ENCODE peak calls at places on chromosomes 13 and 19, in eight cellular contexts. O is neural progenitor cell, S is NT2/D1, Q is endodermal cell, G is HepG2, N is mammary epithelial cell, R is MM.1S, X is astrocyte. A is an unnamed sample.

GRCh38 chr19:33736158-33736557 is 60.5 kb upstream of the KCTD15 start:
- DNase-seq in S (no peak), G (no peak), X (no peak), N (no peak), O (no peak), Q (no peak), R (no peak), A (no peak)

GRCh38 chr13:100269837-100270236 is 180.9 kb downstream of the PCCA start:
- DNase-seq in Q (no peak), X (peak), G (no peak), R (no peak), O (no peak), N (peak), S (no peak), A (peak)

GRCh38 chr19:19482785-19483625 is 32.3 kb downstream of the TSSK6 start:
- DNase-seq in Q (no peak), G (no peak), O (no peak), R (no peak), S (no peak), N (no peak), X (peak), A (no peak)

GRCh38 chr19:28468701-28469459 is 744.1 kb downstream of the UQCRFS1 start:
- DNase-seq in G (no peak), N (no peak), S (no peak), O (peak), R (peak), Q (peak), X (peak), A (peak)

GRCh38 chr13:81318231-81319019 is 977.5 kb upstream of the SPRY2 start:
- DNase-seq in Q (no peak), X (no peak), N (no peak), S (no peak), O (no peak), R (no peak), G (no peak), A (no peak)

GRCh38 chr13:40986328-40986856 is 32.7 kb downstream of the ELF1 start:
- DNase-seq in Q (no peak), R (no peak), S (no peak), O (no peak), G (peak), X (peak), N (no peak), A (no peak)

GRCh38 chr19:30226464-30227070 is 145.6 kb upstream of the ZNF536 start:
- DNase-seq in N (no peak), G (no peak), Q (peak), O (peak), R (no peak), X (no peak), S (no peak), A (no peak)

GRCh38 chr13:41577437-41577836 is 120.1 kb downstream of the RGCC start:
- DNase-seq in X (no peak), G (no peak), Q (no peak), S (no peak), O (no peak), N (no peak), R (peak), A (peak)

GRCh38 chr13:99527346-99527745 is 26.1 kb downstream of the TM9SF2 start:
- DNase-seq in O (no peak), X (no peak), R (no peak), S (no peak), N (no peak), G (no peak), Q (no peak), A (no peak)

GRCh38 chr13:45749026-45749759 is 47.1 kb downstream of the CBY2 start:
- DNase-seq in Q (peak), R (no peak), O (peak), S (no peak), X (no peak), N (no peak), G (no peak), A (no peak)

GRCh38 chr13:73254827-73255226 is 196.0 kb downstream of the KLF5 start:
- DNase-seq in R (no peak), X (no peak), S (no peak), Q (no peak), N (peak), G (no peak), O (no peak), A (no peak)

GRCh38 chr19:28578208-28578607 is 634.7 kb downstream of the UQCRFS1 start:
- DNase-seq in S (no peak), O (no peak), G (no peak), R (no peak), X (no peak), Q (no peak), N (no peak), A (no peak)

GRCh38 chr19:7004313-7004931 is 16.8 kb downstream of the MBD3L2B start:
- DNase-seq in R (peak), G (peak), N (no peak), X (no peak), Q (peak), S (peak), O (peak), A (no peak)

GRCh38 chr13:61286148-61286745 is 129.4 kb downstream of the PCDH20 start:
- DNase-seq in S (peak), X (no peak), Q (peak), N (no peak), O (peak), G (peak), R (peak), A (no peak)

GRCh38 chr13:107678075-107678689 is 537.2 kb downstream of the LIG4 start:
- DNase-seq in G (no peak), S (no peak), R (peak), N (no peak), Q (no peak), X (no peak), O (peak), A (no peak)

GRCh38 chr19:871446-872265 is 12.2 kb downstream of the CFD start:
- DNase-seq in N (no peak), Q (peak), G (peak), S (no peak), R (no peak), X (peak), O (peak), A (no peak)

GRCh38 chr19:43713208-43713607 is 2.7 kb upstream of the IRGC start:
- DNase-seq in N (no peak), S (no peak), O (no peak), Q (no peak), X (no peak), R (no peak), G (no peak), A (no peak)

GRCh38 chr13:100650321-100650720 is 24.3 kb downstream of the TMTC4 start:
- DNase-seq in Q (peak), N (no peak), O (no peak), R (no peak), G (no peak), X (no peak), S (no peak), A (no peak)

GRCh38 chr19:17794731-17795494 is at the start of gene B3GNT3:
- DNase-seq in S (no peak), O (peak), Q (peak), X (no peak), N (peak), G (peak), R (no peak), A (peak)

GRCh38 chr19:4980087-4980486 is 11.2 kb downstream of the KDM4B start:
- DNase-seq in X (peak), G (no peak), Q (no peak), N (peak), O (no peak), R (no peak), S (no peak), A (no peak)

GRCh38 chr13:113065406-113066141 is 40.0 kb upstream of the F7 start:
- DNase-seq in G (no peak), X (peak), R (no peak), N (no peak), S (no peak), Q (no peak), O (no peak), A (no peak)

GRCh38 chr13:76647550-76647949 is 238.7 kb downstream of the KCTD12 start:
- DNase-seq in N (no peak), G (no peak), S (no peak), O (no peak), Q (no peak), R (no peak), X (peak), A (no peak)

GRCh38 chr13:48797127-48797526 is 143.4 kb downstream of the CYSLTR2 start:
- DNase-seq in R (no peak), G (no peak), X (no peak), O (no peak), Q (no peak), S (no peak), N (no peak), A (no peak)

GRCh38 chr13:99417151-99417820 is 84.0 kb upstream of the TM9SF2 start:
- DNase-seq in R (no peak), Q (peak), O (peak), S (no peak), X (no peak), N (no peak), G (no peak), A (no peak)

GRCh38 chr13:79458436-79458835 is 22.5 kb upstream of the NDFIP2 start:
- DNase-seq in Q (no peak), N (no peak), G (no peak), X (no peak), S (no peak), O (no peak), R (no peak), A (no peak)

GRCh38 chr13:66617786-66618185 is 612.4 kb downstream of the PCDH9 start:
- DNase-seq in X (no peak), S (no peak), N (no peak), Q (no peak), R (no peak), G (no peak), O (no peak), A (no peak)
- H3K9ac ChIP-seq in X (no peak), S (no peak), N (no peak), Q (no peak), R (no peak), G (no peak), O (no peak), A (no peak)

DNA sequence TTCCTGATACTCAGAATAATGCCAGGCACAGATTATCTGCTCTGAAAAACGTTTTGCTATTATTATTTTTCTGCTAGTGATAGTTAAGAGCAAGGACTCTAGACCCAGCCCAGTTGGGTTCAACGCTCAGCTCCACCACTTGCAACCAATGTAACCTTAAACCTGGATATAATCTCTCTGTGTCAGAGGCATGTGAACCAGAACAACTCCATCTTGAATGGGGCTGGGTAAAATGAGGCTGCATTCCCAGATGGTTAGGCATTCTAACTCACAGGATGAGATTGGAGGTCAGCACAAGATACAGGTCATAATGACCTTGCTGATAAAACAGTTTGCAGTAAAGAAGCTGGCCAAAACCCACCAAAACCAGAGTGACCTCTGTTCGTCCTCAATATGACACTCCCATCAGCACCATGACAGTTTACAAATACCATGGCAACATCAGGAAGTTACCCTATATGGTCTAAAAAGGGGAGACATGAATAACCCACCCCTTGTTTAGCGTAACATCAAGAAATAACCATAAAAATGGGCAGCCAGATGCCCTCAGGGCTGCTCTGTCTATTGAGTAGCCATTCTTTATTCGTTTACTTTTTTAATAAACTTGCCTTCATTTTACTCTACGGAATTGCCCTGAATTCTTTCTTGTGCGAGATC is 13.6 kb downstream of the FAM187B start:
- DNase-seq in R (no peak), G (no peak), O (no peak), S (no peak), N (no peak), Q (no peak), X (no peak), A (no peak)
- H3K9ac ChIP-seq in R (peak), G (no peak), O (no peak), S (no peak), N (no peak), Q (no peak), X (no peak), A (no peak)

DNA sequence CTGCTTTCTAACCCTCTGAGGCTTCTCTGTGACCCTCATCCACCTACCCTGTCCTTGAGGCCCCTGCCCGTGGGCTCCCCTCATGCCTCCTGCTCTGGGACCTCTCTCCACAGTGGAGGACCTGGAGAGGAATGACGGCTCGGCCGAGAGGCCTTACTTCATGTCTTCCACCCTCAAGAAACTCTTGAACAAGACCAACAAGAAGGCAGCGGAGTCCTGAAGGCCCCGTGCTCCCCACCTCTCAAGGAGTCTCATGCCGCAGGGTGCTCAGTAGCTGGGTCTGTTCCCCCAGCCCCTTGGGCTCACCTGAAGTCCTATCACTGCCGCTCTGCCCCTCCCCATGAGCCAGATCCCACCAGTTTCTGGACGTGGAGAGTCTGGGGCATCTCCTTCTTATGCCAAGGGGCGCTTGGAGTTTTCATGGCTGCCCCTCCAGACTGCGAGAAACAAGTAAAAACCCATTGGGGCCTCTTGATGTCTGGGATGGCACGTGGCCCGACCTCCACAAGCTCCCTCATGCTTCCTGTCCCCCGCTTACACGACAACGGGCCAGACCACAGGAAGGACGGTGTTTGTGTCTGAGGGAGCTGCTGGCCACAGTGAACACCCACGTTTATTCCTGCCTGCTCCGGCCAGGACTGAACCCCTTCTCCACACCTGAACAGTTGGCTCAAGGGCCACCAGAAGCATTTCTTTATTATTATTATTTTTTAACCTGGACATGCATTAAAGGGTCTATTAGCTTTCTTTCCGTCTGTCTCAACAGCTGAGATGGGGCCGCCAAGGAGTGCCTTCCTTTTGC is 10.8 kb upstream of the ILF3 start:
- DNase-seq in G (no peak), S (no peak), R (no peak), Q (no peak), O (no peak), N (no peak), X (no peak), A (no peak)
- H3K9ac ChIP-seq in G (no peak), S (peak), R (no peak), Q (no peak), O (peak), N (no peak), X (no peak), A (no peak)

GRCh38 chr13:28047784-28048388 is 52.5 kb downstream of the FLT3 start:
- DNase-seq in G (no peak), O (no peak), Q (no peak), S (no peak), N (peak), R (peak), X (no peak), A (no peak)
- H3K9ac ChIP-seq in G (no peak), O (no peak), Q (no peak), S (no peak), N (no peak), R (peak), X (no peak), A (no peak)

A was measured in colonic mucosa.